ENCODE peak calls at places on chromosomes 11 and 22, in ten cellular contexts. One of them, this sample, is unnamed.

GRCh38 chr11:27972432-27973170 is 135.4 kb downstream of the KIF18A start:
- DNase-seq in GM12865: no peak
- DNase-seq in ELF-1: no peak
- DNase-seq in astrocyte: peak; percentile 34
- DNase-seq in RWPE2: no peak
- DNase-seq in EH: peak; percentile 55
- DNase-seq in H4: no peak
- DNase-seq in amygdala: no peak
- DNase-seq in RWPE1: no peak
- DNase-seq in HTR-8/SVneo: peak; percentile 3
- DNase-seq in this sample: peak; percentile 84

GRCh38 chr11:64204080-64204440 is 2.5 kb upstream of the FERMT3 start:
- DNase-seq in RWPE1: no peak
- DNase-seq in ELF-1: no peak
- DNase-seq in HTR-8/SVneo: no peak
- DNase-seq in H4: no peak
- DNase-seq in EH: no peak
- DNase-seq in GM12865: no peak
- DNase-seq in amygdala: no peak
- DNase-seq in astrocyte: no peak
- DNase-seq in RWPE2: no peak
- DNase-seq in this sample: no peak

GRCh38 chr11:1326435-1327063 is 17.1 kb upstream of the TOLLIP start:
- DNase-seq in amygdala: no peak
- DNase-seq in HTR-8/SVneo: no peak
- DNase-seq in H4: peak; percentile 89
- DNase-seq in EH: peak; percentile 24
- DNase-seq in astrocyte: no peak
- DNase-seq in RWPE1: no peak
- DNase-seq in ELF-1: no peak
- DNase-seq in GM12865: no peak
- DNase-seq in RWPE2: no peak
- DNase-seq in this sample: peak; percentile 79

GRCh38 chr22:45722006-45722405 is 50.4 kb downstream of the ATXN10 start:
- DNase-seq in astrocyte: no peak
- DNase-seq in H4: no peak
- DNase-seq in EH: no peak
- DNase-seq in GM12865: no peak
- DNase-seq in HTR-8/SVneo: no peak
- DNase-seq in ELF-1: no peak
- DNase-seq in RWPE2: no peak
- DNase-seq in amygdala: no peak
- DNase-seq in RWPE1: no peak
- DNase-seq in this sample: no peak

GRCh38 chr11:24965780-24966179 is 468.9 kb downstream of the LUZP2 start:
- DNase-seq in HTR-8/SVneo: no peak
- DNase-seq in H4: no peak
- DNase-seq in GM12865: no peak
- DNase-seq in EH: no peak
- DNase-seq in RWPE1: peak; percentile 1
- DNase-seq in astrocyte: peak; percentile 55
- DNase-seq in ELF-1: no peak
- DNase-seq in RWPE2: no peak
- DNase-seq in amygdala: no peak
- DNase-seq in this sample: peak; percentile 3

GRCh38 chr11:16881074-16881709 is 133.0 kb downstream of the PLEKHA7 start:
- DNase-seq in astrocyte: peak; percentile 65
- DNase-seq in HTR-8/SVneo: peak; percentile 29
- DNase-seq in ELF-1: peak; percentile 61
- DNase-seq in RWPE1: peak; percentile 67
- DNase-seq in amygdala: no peak
- DNase-seq in H4: peak; percentile 31
- DNase-seq in RWPE2: no peak
- DNase-seq in GM12865: peak; percentile 56
- DNase-seq in EH: peak; percentile 36
- DNase-seq in this sample: peak; percentile 56

GRCh38 chr22:21754523-21755128 is 19.0 kb upstream of the YPEL1 start:
- DNase-seq in HTR-8/SVneo: no peak
- DNase-seq in RWPE1: no peak
- DNase-seq in astrocyte: no peak
- DNase-seq in GM12865: no peak
- DNase-seq in amygdala: peak; percentile 32
- DNase-seq in H4: no peak
- DNase-seq in RWPE2: no peak
- DNase-seq in EH: no peak
- DNase-seq in ELF-1: no peak
- DNase-seq in this sample: no peak

GRCh38 chr11:119844808-119845207 is 115.8 kb upstream of the NECTIN1 start:
- DNase-seq in RWPE1: no peak
- DNase-seq in GM12865: no peak
- DNase-seq in RWPE2: no peak
- DNase-seq in HTR-8/SVneo: no peak
- DNase-seq in astrocyte: no peak
- DNase-seq in amygdala: no peak
- DNase-seq in ELF-1: peak; percentile 26
- DNase-seq in H4: no peak
- DNase-seq in EH: no peak
- DNase-seq in this sample: no peak

GRCh38 chr22:27397948-27398330 is 403.6 kb downstream of the MN1 start:
- DNase-seq in astrocyte: no peak
- DNase-seq in H4: no peak
- DNase-seq in GM12865: no peak
- DNase-seq in amygdala: no peak
- DNase-seq in HTR-8/SVneo: no peak
- DNase-seq in EH: no peak
- DNase-seq in ELF-1: no peak
- DNase-seq in RWPE1: no peak
- DNase-seq in RWPE2: no peak
- DNase-seq in this sample: no peak

GRCh38 chr11:47550288-47551052 is 2.5 kb downstream of the CELF1 start:
- DNase-seq in HTR-8/SVneo: no peak
- DNase-seq in astrocyte: no peak
- DNase-seq in GM12865: no peak
- DNase-seq in EH: no peak
- DNase-seq in ELF-1: no peak
- DNase-seq in RWPE1: no peak
- DNase-seq in amygdala: no peak
- DNase-seq in RWPE2: no peak
- DNase-seq in H4: no peak
- DNase-seq in this sample: no peak

GRCh38 chr11:114162719-114163123 is 103.2 kb downstream of the ZBTB16 start:
- DNase-seq in HTR-8/SVneo: peak; percentile 86
- DNase-seq in astrocyte: peak; percentile 93
- DNase-seq in RWPE1: peak; percentile 89
- DNase-seq in GM12865: no peak
- DNase-seq in amygdala: peak; percentile 92
- DNase-seq in EH: peak; percentile 96
- DNase-seq in RWPE2: peak; percentile 88
- DNase-seq in H4: peak; percentile 95
- DNase-seq in ELF-1: peak; percentile 51
- DNase-seq in this sample: peak; percentile 99

GRCh38 chr11:107711861-107712260 is at the start of gene SLN:
- DNase-seq in RWPE1: no peak
- DNase-seq in amygdala: no peak
- DNase-seq in EH: no peak
- DNase-seq in RWPE2: no peak
- DNase-seq in H4: no peak
- DNase-seq in HTR-8/SVneo: no peak
- DNase-seq in ELF-1: no peak
- DNase-seq in astrocyte: no peak
- DNase-seq in GM12865: no peak
- DNase-seq in this sample: no peak

GRCh38 chr11:128726464-128727139 is 32.7 kb downstream of the FLI1 start:
- DNase-seq in RWPE1: no peak
- DNase-seq in RWPE2: no peak
- DNase-seq in EH: no peak
- DNase-seq in HTR-8/SVneo: no peak
- DNase-seq in ELF-1: no peak
- DNase-seq in H4: no peak
- DNase-seq in astrocyte: no peak
- DNase-seq in amygdala: no peak
- DNase-seq in GM12865: peak; percentile 74
- DNase-seq in this sample: no peak

GRCh38 chr11:45285931-45286632 is at the start of gene SYT13:
- DNase-seq in HTR-8/SVneo: no peak
- DNase-seq in ELF-1: peak; percentile 72
- DNase-seq in GM12865: no peak
- DNase-seq in H4: no peak
- DNase-seq in astrocyte: no peak
- DNase-seq in RWPE2: no peak
- DNase-seq in amygdala: peak; percentile 42
- DNase-seq in RWPE1: no peak
- DNase-seq in EH: no peak
- DNase-seq in this sample: no peak

GRCh38 chr11:81886406-81887075 is 847.1 kb downstream of the FAM181B start:
- DNase-seq in astrocyte: no peak
- DNase-seq in RWPE2: no peak
- DNase-seq in RWPE1: no peak
- DNase-seq in EH: no peak
- DNase-seq in ELF-1: no peak
- DNase-seq in H4: no peak
- DNase-seq in HTR-8/SVneo: no peak
- DNase-seq in GM12865: no peak
- DNase-seq in amygdala: no peak
- DNase-seq in this sample: no peak

GRCh38 chr11:92969293-92969633 is 188 bp upstream of the MTNR1B start:
- DNase-seq in astrocyte: no peak
- DNase-seq in GM12865: no peak
- DNase-seq in EH: no peak
- DNase-seq in amygdala: no peak
- DNase-seq in HTR-8/SVneo: no peak
- DNase-seq in H4: no peak
- DNase-seq in RWPE1: no peak
- DNase-seq in RWPE2: no peak
- DNase-seq in ELF-1: peak; percentile 36
- DNase-seq in this sample: no peak

GRCh38 chr11:124798991-124799383 is 1.2 kb downstream of the MSANTD2 start:
- DNase-seq in HTR-8/SVneo: no peak
- DNase-seq in EH: peak; percentile 85
- DNase-seq in astrocyte: peak; percentile 76
- DNase-seq in GM12865: peak; percentile 59
- DNase-seq in amygdala: no peak
- DNase-seq in RWPE1: peak; percentile 25
- DNase-seq in ELF-1: peak; percentile 55
- DNase-seq in RWPE2: no peak
- DNase-seq in H4: peak; percentile 88
- DNase-seq in this sample: peak; percentile 72